ENCODE peak calls at places on chromosome X, in six cellular contexts. E is neuronal stem cell, I is H1, X is H9, S is trophoblast cell, L is mesenchymal stem cell. P is an unnamed sample.

GRCh38 chrX:138777230-138777629 is 65.7 kb upstream of the FGF13 start:
- DNase-seq in E (no peak), L (no peak), X (peak), I (no peak), S (no peak), P (no peak)

GRCh38 chrX:9677098-9677739 is 88.4 kb downstream of the GPR143 start:
- DNase-seq in E (no peak), X (no peak), I (no peak), S (no peak), L (no peak), P (peak)

GRCh38 chrX:771536-771935 is 140.9 kb downstream of the SHOX start:
- DNase-seq in S (no peak), X (no peak), L (no peak), E (no peak), I (no peak), P (no peak)

GRCh38 chrX:45063319-45064095 is 137.2 kb downstream of the DIPK2B start:
- DNase-seq in X (no peak), L (no peak), I (no peak), E (no peak), S (peak), P (peak)

GRCh38 chrX:51568586-51568985 is 50.1 kb downstream of the CENPVL3 start:
- DNase-seq in L (peak), E (no peak), I (no peak), S (peak), X (no peak), P (peak)

GRCh38 chrX:77510007-77510406 is 62.8 kb downstream of the FGF16 start:
- DNase-seq in S (no peak), I (no peak), L (no peak), E (no peak), X (no peak), P (peak)

GRCh38 chrX:47030339-47030738 is 47.9 kb upstream of the RGN start:
- DNase-seq in S (peak), L (peak), E (peak), I (no peak), X (no peak), P (peak)

GRCh38 chrX:24149346-24150050 is at the start of gene ZFX:
- DNase-seq in S (peak), E (peak), X (peak), L (peak), I (no peak), P (peak)

GRCh38 chrX:81957900-81958545 is 756.1 kb downstream of the SH3BGRL start:
- DNase-seq in E (peak), S (peak), X (no peak), L (no peak), I (no peak), P (peak)

GRCh38 chrX:84715315-84715714 is 213.1 kb upstream of the HDX start:
- DNase-seq in I (no peak), E (no peak), X (no peak), L (no peak), S (no peak), P (no peak)

GRCh38 chrX:109840585-109840984 is 107.5 kb upstream of the ACSL4 start:
- DNase-seq in I (no peak), S (peak), X (no peak), L (peak), E (no peak), P (peak)

GRCh38 chrX:134670241-134670811 is 12.1 kb upstream of the PLAC1 start:
- DNase-seq in X (no peak), L (peak), I (peak), S (peak), E (no peak), P (peak)

GRCh38 chrX:100353326-100353725 is 56.7 kb downstream of the PCDH19 start:
- DNase-seq in E (no peak), L (no peak), S (no peak), X (no peak), I (no peak), P (no peak)

GRCh38 chrX:109797311-109797975 is 64.4 kb upstream of the ACSL4 start:
- DNase-seq in L (no peak), E (no peak), S (peak), I (no peak), X (no peak), P (no peak)

GRCh38 chrX:3697701-3698279 is 15.7 kb downstream of the PRKX start:
- DNase-seq in I (no peak), E (peak), L (peak), X (no peak), S (no peak), P (peak)

GRCh38 chrX:10450229-10450958 is 170.0 kb downstream of the MID1 start:
- DNase-seq in I (no peak), X (no peak), S (peak), E (no peak), L (peak), P (peak)

DNA sequence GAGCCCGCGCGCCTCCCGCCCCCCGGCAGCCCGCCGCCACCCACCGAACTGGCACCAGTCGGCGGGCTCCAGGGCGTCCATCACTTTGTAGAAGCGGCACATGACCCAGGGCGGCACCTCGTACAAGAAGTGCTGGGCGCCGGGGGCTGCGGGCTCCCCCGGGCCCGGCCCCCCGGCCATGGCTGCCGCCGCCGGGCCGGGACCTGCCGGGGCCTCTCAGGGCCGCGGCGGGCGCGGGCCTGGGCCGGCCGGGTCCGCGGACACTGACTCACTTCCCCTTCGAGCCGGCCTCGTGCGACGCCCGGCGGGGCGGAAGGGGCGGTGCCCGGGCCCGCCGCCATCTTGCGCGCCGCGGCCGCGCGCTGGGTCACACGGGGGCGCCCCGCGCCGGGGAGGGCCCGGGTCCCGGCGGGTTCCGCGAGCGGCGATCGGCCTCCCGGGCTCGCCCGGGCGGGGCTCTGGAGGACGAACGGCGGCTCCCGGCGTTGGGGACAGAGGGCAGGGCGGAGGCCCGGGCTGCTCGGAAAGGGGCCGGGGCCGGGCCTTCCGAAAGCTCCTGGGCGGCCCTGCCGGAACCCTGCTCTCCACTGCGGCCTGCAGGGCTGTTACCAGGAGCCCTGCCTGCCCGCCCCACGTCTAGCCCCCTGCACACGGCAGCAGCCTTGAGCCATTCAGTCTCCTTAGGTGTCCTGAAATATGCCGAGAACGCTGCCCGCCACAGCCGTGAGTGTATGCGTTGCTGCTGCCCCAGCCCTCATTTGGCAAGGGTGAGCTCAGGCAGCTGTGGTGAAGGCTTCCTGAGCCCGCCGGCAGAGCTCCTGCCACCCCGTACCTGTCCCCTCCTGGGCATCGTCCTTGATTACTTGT is at the start of gene IRAK1:
- DNase-seq in S (peak), X (no peak), I (no peak), E (peak), L (peak), P (peak)
- H3K4ac ChIP-seq in S (peak), X (no peak), I (no peak), E (no peak), L (peak), P (peak)

GRCh38 chrX:69614896-69615295 is 1.0 kb upstream of the EDA start:
- DNase-seq in S (no peak), I (no peak), L (no peak), E (no peak), X (no peak), P (no peak)
- H4K91ac ChIP-seq in S (no peak), I (no peak), L (no peak), E (no peak), X (no peak), P (no peak)

GRCh38 chrX:40009462-40009851 is 88.3 kb downstream of the BCOR start:
- DNase-seq in X (peak), S (peak), L (peak), I (no peak), E (no peak), P (no peak)
- H3K4ac ChIP-seq in X (no peak), S (no peak), L (no peak), I (no peak), E (no peak), P (no peak)

DNA sequence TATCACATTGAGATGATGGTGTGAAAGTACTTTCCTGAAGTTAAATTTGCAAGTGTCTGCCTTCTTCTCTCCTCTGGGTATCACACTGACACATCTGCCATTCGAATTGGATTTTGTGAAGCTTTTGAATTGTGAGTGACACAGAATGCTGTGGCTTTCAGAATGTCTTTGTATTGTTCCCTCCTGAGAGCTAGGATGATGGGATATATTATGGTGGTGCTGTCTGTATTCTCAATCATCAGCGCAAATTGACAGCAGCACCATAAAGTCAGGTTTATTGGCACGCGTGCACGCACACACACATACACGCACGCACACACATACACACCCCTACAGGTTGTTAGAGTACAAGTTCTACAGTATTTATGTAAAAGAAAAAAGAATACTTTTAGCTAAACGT is 143.3 kb downstream of the AWAT2 start:
- DNase-seq in I (no peak), E (no peak), X (no peak), S (no peak), L (no peak), P (no peak)
- H4K91ac ChIP-seq in I (no peak), E (no peak), X (no peak), S (no peak), L (no peak), P (no peak)

GRCh38 chrX:22758807-22759481 is 240.8 kb upstream of the DDX53 start:
- DNase-seq in E (no peak), L (no peak), S (no peak), I (no peak), X (no peak), P (no peak)
- H3K4ac ChIP-seq in E (no peak), L (no peak), S (no peak), I (no peak), X (no peak), P (no peak)

GRCh38 chrX:114152801-114153200 is 431.1 kb upstream of the HTR2C start:
- DNase-seq in S (no peak), X (no peak), E (no peak), I (no peak), L (no peak), P (no peak)
- H4K91ac ChIP-seq in S (no peak), X (no peak), E (no peak), I (no peak), L (no peak), P (no peak)

GRCh38 chrX:18886005-18886343 is 97.9 kb downstream of the PHKA2 start:
- DNase-seq in S (no peak), E (no peak), X (no peak), L (no peak), I (no peak), P (no peak)

GRCh38 chrX:18884916-18885315 is 99.0 kb downstream of the PHKA2 start:
- DNase-seq in E (no peak), S (no peak), I (no peak), L (no peak), X (no peak), P (peak)

GRCh38 chrX:18883961-18884765 is 99.8 kb downstream of the PHKA2 start:
- DNase-seq in E (no peak), I (no peak), L (no peak), S (no peak), X (no peak), P (no peak)

GRCh38 chrX:18885317-18886004 is 98.5 kb downstream of the PHKA2 start:
- DNase-seq in I (no peak), S (no peak), E (no peak), X (no peak), L (peak), P (peak)

GRCh38 chrX:18883234-18883960 is 100.5 kb downstream of the PHKA2 start:
- DNase-seq in I (no peak), X (peak), S (peak), E (no peak), L (no peak), P (no peak)
- H3K4ac ChIP-seq in I (no peak), X (no peak), S (no peak), E (no peak), L (no peak), P (no peak)

P was measured in IMR-90.